ENCODE peak calls at places on chromosomes 2 and 18, in five cellular contexts. One of them, this sample, is unnamed.
A peak's percentile ranks its signal among the peaks of the same experiment; 100 is the strongest.

GRCh38 chr18:54269924-54270844 is 867 bp downstream of the POLI start:
- DNase-seq in NCI-H460: no peak
- DNase-seq in endodermal cell: peak; percentile 90
- DNase-seq in M059J: peak; percentile 79
- DNase-seq in GM06990: no peak
- DNase-seq in this sample: no peak

GRCh38 chr2:13682878-13683277 is 949.6 kb upstream of the LRATD1 start:
- DNase-seq in M059J: peak; percentile 4
- DNase-seq in endodermal cell: no peak
- DNase-seq in GM06990: no peak
- DNase-seq in NCI-H460: no peak
- DNase-seq in this sample: no peak

GRCh38 chr2:129760669-129761068 is 218.8 kb upstream of the RAB6C start:
- DNase-seq in NCI-H460: no peak
- DNase-seq in M059J: no peak
- DNase-seq in endodermal cell: no peak
- DNase-seq in GM06990: no peak
- DNase-seq in this sample: no peak

GRCh38 chr2:11716689-11717321 is 29.6 kb upstream of the LPIN1 start:
- DNase-seq in GM06990: no peak
- DNase-seq in M059J: no peak
- DNase-seq in NCI-H460: no peak
- DNase-seq in endodermal cell: no peak
- DNase-seq in this sample: no peak

GRCh38 chr2:239044336-239044735 is 196.5 kb downstream of the TWIST2 start:
- DNase-seq in GM06990: no peak
- DNase-seq in endodermal cell: no peak
- DNase-seq in M059J: no peak
- DNase-seq in NCI-H460: no peak
- DNase-seq in this sample: no peak

GRCh38 chr2:88190808-88191721 is 20.9 kb downstream of the THNSL2 start:
- DNase-seq in M059J: no peak
- DNase-seq in NCI-H460: peak; percentile 29
- DNase-seq in GM06990: no peak
- DNase-seq in endodermal cell: peak; percentile 89
- DNase-seq in this sample: peak; percentile 71

GRCh38 chr2:235191933-235192332 is 240.1 kb downstream of the SH3BP4 start:
- DNase-seq in GM06990: no peak
- DNase-seq in endodermal cell: peak; percentile 32
- DNase-seq in M059J: no peak
- DNase-seq in NCI-H460: no peak
- DNase-seq in this sample: no peak

GRCh38 chr2:178513876-178514275 is 33.6 kb downstream of the PLEKHA3 start:
- DNase-seq in GM06990: no peak
- DNase-seq in M059J: peak; percentile 89
- DNase-seq in NCI-H460: no peak
- DNase-seq in endodermal cell: no peak
- DNase-seq in this sample: no peak

GRCh38 chr2:160054984-160055725 is 7.3 kb downstream of the PLA2R1 start:
- DNase-seq in endodermal cell: peak; percentile 70
- DNase-seq in M059J: peak; percentile 30
- DNase-seq in NCI-H460: no peak
- DNase-seq in GM06990: no peak
- DNase-seq in this sample: no peak

GRCh38 chr2:101540518-101540917 is 65.6 kb upstream of the RFX8 start:
- DNase-seq in M059J: peak; percentile 63
- DNase-seq in endodermal cell: no peak
- DNase-seq in GM06990: no peak
- DNase-seq in NCI-H460: no peak
- DNase-seq in this sample: no peak

GRCh38 chr2:167451496-167452289 is 563.4 kb downstream of the XIRP2 start:
- DNase-seq in GM06990: no peak
- DNase-seq in M059J: no peak
- DNase-seq in endodermal cell: peak; percentile 50
- DNase-seq in NCI-H460: no peak
- DNase-seq in this sample: no peak

GRCh38 chr2:74183878-74184277 is 5.2 kb upstream of the MOB1A start:
- DNase-seq in endodermal cell: no peak
- DNase-seq in GM06990: no peak
- DNase-seq in NCI-H460: no peak
- DNase-seq in M059J: no peak
- DNase-seq in this sample: no peak

GRCh38 chr2:75896779-75897366 is 186.2 kb upstream of the GCFC2 start:
- DNase-seq in NCI-H460: peak; percentile 29
- DNase-seq in endodermal cell: peak; percentile 88
- DNase-seq in GM06990: no peak
- DNase-seq in M059J: peak; percentile 16
- DNase-seq in this sample: peak; percentile 68

GRCh38 chr18:74234326-74235171 is 57.2 kb downstream of the CYB5A start:
- DNase-seq in GM06990: no peak
- DNase-seq in endodermal cell: no peak
- DNase-seq in NCI-H460: peak; percentile 49
- DNase-seq in M059J: peak; percentile 26
- DNase-seq in this sample: no peak

GRCh38 chr18:5600376-5601071 is 56.7 kb upstream of the EPB41L3 start:
- DNase-seq in GM06990: no peak
- DNase-seq in M059J: peak; percentile 10
- DNase-seq in NCI-H460: peak; percentile 39
- DNase-seq in endodermal cell: no peak
- DNase-seq in this sample: peak; percentile 57

GRCh38 chr18:3857544-3857943 is 407.6 kb downstream of the TGIF1 start:
- DNase-seq in GM06990: no peak
- DNase-seq in endodermal cell: no peak
- DNase-seq in NCI-H460: no peak
- DNase-seq in M059J: peak; percentile 2
- DNase-seq in this sample: no peak

GRCh38 chr2:68722712-68723111 is 11.9 kb upstream of the ARHGAP25 start:
- DNase-seq in endodermal cell: peak; percentile 64
- DNase-seq in NCI-H460: no peak
- DNase-seq in M059J: no peak
- DNase-seq in GM06990: no peak
- DNase-seq in this sample: no peak

This sample was measured in KBM-7.